ENCODE peak calls at places on chromosome 16, in ten cellular contexts. N is small intestine; K is astrocyte; E is naive thymus-derived CD4-positive, alpha-beta T cell; S is K562; X is HCT116; B is right cardiac atrium; U is CD4-positive, CD25-positive, alpha-beta regulatory T cell; O is uterus; Z is AG04450. L is an unnamed sample. For H3K9me3, the result is how much of the 10 kb centered on the place peaks cover.

GRCh38 chr16:342455-343213 is 9.9 kb downstream of the AXIN1 start:
- DNase-seq in N (no peak), K (no peak), E (no peak), S (peak), X (no peak), B (no peak), U (no peak), O (no peak), Z (no peak), L (no peak)

GRCh38 chr16:86730597-86730996 is 152.2 kb downstream of the FOXL1 start:
- DNase-seq in N (no peak), K (no peak), E (no peak), S (no peak), X (no peak), B (no peak), U (no peak), O (no peak), Z (no peak), L (no peak)

GRCh38 chr16:83037884-83038283 is 411.1 kb downstream of the CDH13 start:
- DNase-seq in N (no peak), K (no peak), E (no peak), S (no peak), X (no peak), B (no peak), U (no peak), O (no peak), Z (no peak), L (no peak)

GRCh38 chr16:85616608-85617311 is 3.6 kb downstream of the GSE1 start:
- DNase-seq in N (peak), K (no peak), E (no peak), S (no peak), X (no peak), B (peak), U (peak), O (no peak), Z (no peak), L (peak)

GRCh38 chr16:11743308-11744074 is 834 bp upstream of the TXNDC11 start:
- DNase-seq in N (peak), K (peak), E (no peak), S (no peak), X (peak), B (peak), U (peak), O (peak), Z (no peak), L (peak)

GRCh38 chr16:53159781-53160436 is 105.1 kb downstream of the CHD9 start:
- DNase-seq in N (peak), K (peak), E (peak), S (peak), X (peak), B (no peak), U (peak), O (peak), Z (peak), L (no peak)

GRCh38 chr16:57533366-57533617 is 3.1 kb downstream of the CCDC102A start:
- DNase-seq in N (no peak), K (no peak), E (no peak), S (no peak), X (no peak), B (no peak), U (no peak), O (peak), Z (no peak), L (peak)

GRCh38 chr16:76796978-76797377 is 394.0 kb upstream of the MON1B start:
- DNase-seq in N (no peak), K (no peak), E (no peak), S (no peak), X (no peak), B (no peak), U (no peak), O (no peak), Z (no peak), L (no peak)

GRCh38 chr16:54359086-54359485 is 72.5 kb upstream of the IRX3 start:
- DNase-seq in N (no peak), K (no peak), E (no peak), S (no peak), X (no peak), B (no peak), U (no peak), O (no peak), Z (no peak), L (no peak)

GRCh38 chr16:85555549-85556455 is 57.3 kb upstream of the GSE1 start:
- DNase-seq in N (peak), K (no peak), E (no peak), S (peak), X (no peak), B (peak), U (peak), O (peak), Z (no peak), L (peak)

GRCh38 chr16:3022697-3023414 is 886 bp downstream of the HCFC1R1 start:
- DNase-seq in N (no peak), K (no peak), E (no peak), S (no peak), X (no peak), B (peak), U (no peak), O (peak), Z (no peak), L (no peak)

GRCh38 chr16:31183432-31184428 is 3.8 kb downstream of the FUS start:
- DNase-seq in N (no peak), K (no peak), E (no peak), S (peak), X (no peak), B (no peak), U (no peak), O (no peak), Z (no peak), L (no peak)

GRCh38 chr16:7597677-7598076 is 265.0 kb downstream of the RBFOX1 start:
- DNase-seq in N (no peak), K (no peak), E (no peak), S (no peak), X (no peak), B (no peak), U (no peak), O (no peak), Z (no peak), L (no peak)

GRCh38 chr16:67165121-67166034 is 833 bp downstream of the HSF4 start:
- DNase-seq in N (no peak), K (no peak), E (no peak), S (peak), X (no peak), B (peak), U (peak), O (no peak), Z (no peak), L (no peak)

GRCh38 chr16:3094289-3095027 is 4.6 kb downstream of the ZSCAN10 start:
- DNase-seq in N (peak), K (no peak), E (peak), S (peak), X (peak), B (no peak), U (peak), O (no peak), Z (no peak), L (no peak)

GRCh38 chr16:70160821-70161220 is 12.8 kb upstream of the CLEC18C start:
- DNase-seq in N (no peak), K (no peak), E (no peak), S (peak), X (no peak), B (no peak), U (no peak), O (no peak), Z (no peak), L (no peak)

GRCh38 chr16:38941-39892 is 14.2 kb downstream of the POLR3K start:
- DNase-seq in N (peak), K (no peak), E (no peak), S (no peak), X (no peak), B (no peak), U (peak), O (no peak), Z (no peak), L (peak)

GRCh38 chr16:13781579-13782338 is 138.2 kb upstream of the ERCC4 start:
- DNase-seq in N (no peak), K (no peak), E (no peak), S (no peak), X (no peak), B (no peak), U (no peak), O (no peak), Z (no peak), L (no peak)

GRCh38 chr16:28304214-28304613 is 11.9 kb downstream of the SBK1 start:
- DNase-seq in N (no peak), K (peak), E (no peak), S (peak), X (no peak), B (no peak), U (no peak), O (no peak), Z (no peak), L (no peak)

GRCh38 chr16:55515110-55515509 is 6.2 kb downstream of the LPCAT2 start:
- DNase-seq in N (no peak), K (peak), E (no peak), S (no peak), X (no peak), B (no peak), U (no peak), O (no peak), Z (no peak), L (no peak)

GRCh38 chr16:13936596-13937081 is 16.7 kb downstream of the ERCC4 start:
- DNase-seq in N (no peak), K (peak), E (no peak), S (no peak), X (no peak), B (peak), U (no peak), O (peak), Z (no peak), L (no peak)

GRCh38 chr16:49464877-49465504 is 91.4 kb downstream of the C16orf78 start:
- DNase-seq in N (no peak), K (no peak), E (peak), S (peak), X (no peak), B (no peak), U (no peak), O (no peak), Z (no peak), L (peak)

GRCh38 chr16:49952386-49952785 is 72.6 kb upstream of the CNEP1R1 start:
- DNase-seq in N (no peak), K (peak), E (no peak), S (no peak), X (peak), B (no peak), U (no peak), O (no peak), Z (no peak), L (no peak)

GRCh38 chr16:54926166-54926838 is 4.4 kb upstream of the IRX5 start:
- DNase-seq in N (no peak), K (peak), E (no peak), S (no peak), X (no peak), B (no peak), U (no peak), O (no peak), Z (no peak), L (no peak)

GRCh38 chr16:19086322-19087199 is 19.1 kb downstream of the COQ7 start:
- DNase-seq in N (peak), K (peak), E (peak), S (peak), X (peak), B (peak), U (peak), O (peak), Z (peak), L (peak)

GRCh38 chr16:67240506-67240905 is 6.8 kb downstream of the FHOD1 start:
- DNase-seq in N (no peak), K (peak), E (no peak), S (no peak), X (no peak), B (no peak), U (no peak), O (no peak), Z (no peak), L (peak)

GRCh38 chr16:16140537-16140936 is 82.8 kb downstream of the ABCC6 start:
- DNase-seq in N (no peak), K (no peak), E (no peak), S (no peak), X (no peak), B (no peak), U (no peak), O (no peak), Z (no peak), L (no peak)

GRCh38 chr16:88646345-88647034 is 4.4 kb downstream of the CYBA start:
- DNase-seq in N (no peak), K (no peak), E (no peak), S (no peak), X (no peak), B (no peak), U (no peak), O (no peak), Z (no peak), L (no peak)

GRCh38 chr16:49921791-49922456 is 66.0 kb upstream of the ZNF423 start:
- DNase-seq in N (peak), K (peak), E (peak), S (peak), X (peak), B (peak), U (peak), O (peak), Z (no peak), L (peak)

GRCh38 chr16:86457621-86458456 is 52.5 kb upstream of the FOXF1 start:
- DNase-seq in N (no peak), K (peak), E (no peak), S (no peak), X (no peak), B (no peak), U (no peak), O (no peak), Z (peak), L (no peak)

GRCh38 chr16:17414421-17414820 is 56.3 kb downstream of the XYLT1 start:
- DNase-seq in N (no peak), K (no peak), E (no peak), S (no peak), X (no peak), B (no peak), U (peak), O (no peak), Z (no peak), L (no peak)

GRCh38 chr16:55653106-55653505 is 2.7 kb upstream of the SLC6A2 start:
- DNase-seq in N (no peak), K (no peak), E (no peak), S (no peak), X (no peak), B (no peak), U (no peak), O (no peak), Z (no peak), L (no peak)

GRCh38 chr16:68563631-68564366 is 24.7 kb downstream of the ZFP90 start:
- DNase-seq in N (no peak), K (no peak), E (no peak), S (no peak), X (no peak), B (no peak), U (peak), O (no peak), Z (no peak), L (no peak)

GRCh38 chr16:68564367-68564985 is 25.4 kb downstream of the ZFP90 start:
- DNase-seq in N (no peak), K (peak), E (no peak), S (no peak), X (no peak), B (no peak), U (peak), O (no peak), Z (no peak), L (no peak)
- H3K9me3 ChIP-seq in N (under half), K (half or more), E (half or more), S (under half), X (half or more), B (under half), U (half or more), O (half or more), Z (half or more), L (half or more)

GRCh38 chr16:25311950-25312349 is 54.3 kb upstream of the ZKSCAN2 start:
- DNase-seq in N (no peak), K (no peak), E (no peak), S (no peak), X (no peak), B (no peak), U (no peak), O (no peak), Z (no peak), L (no peak)
- H3K9me3 ChIP-seq in N (under half), K (under half), E (under half), S (under half), X (under half), B (under half), U (under half), O (under half), Z (under half), L (under half)

GRCh38 chr16:71448274-71448866 is 6.5 kb upstream of the TLE7 start:
- DNase-seq in N (no peak), K (no peak), E (no peak), S (no peak), X (no peak), B (no peak), U (no peak), O (no peak), Z (no peak), L (no peak)
- H3K9me3 ChIP-seq in N (under half), K (half or more), E (half or more), S (under half), X (under half), B (under half), U (half or more), O (half or more), Z (half or more), L (half or more)

DNA sequence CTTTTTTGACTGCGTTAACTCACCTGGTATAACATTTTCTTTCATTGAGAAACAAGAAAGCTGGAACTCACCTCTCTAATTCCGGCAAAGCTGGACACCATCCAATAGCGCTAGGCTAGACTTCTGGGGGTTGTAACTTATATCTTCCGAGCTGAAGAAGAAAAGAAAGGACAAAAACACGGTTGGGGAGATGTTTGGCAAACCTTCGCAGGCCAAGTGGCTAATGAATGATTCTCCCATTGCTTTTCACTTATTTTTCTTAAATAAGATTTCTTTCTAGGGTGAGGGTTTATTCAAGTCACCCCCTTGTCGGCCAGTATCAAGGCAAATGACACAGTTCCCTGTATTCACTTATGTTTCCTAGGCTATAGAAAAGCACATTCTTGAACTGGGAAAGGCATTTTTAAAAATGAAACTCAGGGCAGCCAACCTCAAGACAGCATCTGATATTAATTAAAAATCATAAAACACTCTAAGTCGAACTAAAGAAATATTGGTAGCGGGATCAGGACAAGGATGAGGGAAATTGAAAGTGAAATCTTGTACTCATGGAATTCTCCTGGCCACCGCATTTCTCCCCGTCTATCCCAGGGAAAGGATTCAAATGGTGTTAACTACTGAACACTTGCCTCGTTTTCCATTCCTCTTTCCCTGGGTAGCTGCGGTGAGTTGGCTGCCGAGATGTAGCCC is 95.9 kb upstream of the ZFHX3 start:
- DNase-seq in N (peak), K (no peak), E (no peak), S (no peak), X (no peak), B (no peak), U (no peak), O (peak), Z (no peak), L (no peak)
- H3K9me3 ChIP-seq in N (under half), K (under half), E (under half), S (under half), X (under half), B (under half), U (under half), O (under half), Z (under half), L (under half)

DNA sequence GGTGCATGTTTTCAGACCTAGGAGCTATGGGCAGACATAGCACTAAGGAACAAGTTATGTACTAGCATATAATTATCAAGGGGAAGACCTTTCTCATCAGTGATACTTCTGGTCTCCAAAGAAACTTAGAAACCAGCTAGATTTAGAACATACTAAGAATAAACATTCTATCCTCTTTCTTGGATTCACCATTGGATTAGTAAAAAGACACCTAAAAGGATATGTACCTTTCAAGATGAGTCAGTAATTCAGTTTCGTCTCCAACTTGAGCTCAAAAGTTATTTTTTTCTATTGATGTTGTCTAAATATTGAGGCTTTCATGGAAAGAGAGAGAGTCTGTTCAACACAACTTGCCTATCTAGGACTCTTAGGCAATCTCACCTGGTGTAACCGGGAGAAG is 13.2 kb downstream of the ZNF821 start:
- DNase-seq in N (no peak), K (no peak), E (no peak), S (no peak), X (no peak), B (no peak), U (no peak), O (no peak), Z (no peak), L (no peak)
- H3K9me3 ChIP-seq in N (under half), K (under half), E (under half), S (under half), X (under half), B (under half), U (under half), O (under half), Z (under half), L (under half)

DNA sequence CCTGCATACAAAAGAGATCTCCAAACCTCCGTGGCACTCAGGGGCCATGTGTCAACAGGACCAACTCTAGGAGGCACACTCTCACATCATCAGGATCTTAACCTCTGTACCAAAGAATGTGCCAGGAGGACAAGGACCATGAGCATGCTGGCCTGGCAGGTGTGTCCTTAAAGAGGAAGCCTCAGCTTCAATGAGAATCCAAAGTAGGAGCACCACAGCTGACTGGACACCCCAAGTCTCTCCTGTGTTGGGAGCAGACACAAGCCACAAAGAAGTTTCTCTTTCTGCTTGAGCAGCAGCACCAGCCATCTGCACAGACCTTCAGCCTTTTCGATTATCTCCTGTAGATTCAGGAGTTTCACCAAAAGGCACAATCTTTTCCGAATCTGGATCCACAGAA is 1734.5 kb downstream of the TP53TG3F start:
- DNase-seq in N (no peak), K (no peak), E (no peak), S (no peak), X (no peak), B (no peak), U (no peak), O (no peak), Z (no peak), L (no peak)
- H3K9me3 ChIP-seq in N (under half), K (under half), E (half or more), S (under half), X (under half), B (under half), U (under half), O (under half), Z (half or more), L (under half)

DNA sequence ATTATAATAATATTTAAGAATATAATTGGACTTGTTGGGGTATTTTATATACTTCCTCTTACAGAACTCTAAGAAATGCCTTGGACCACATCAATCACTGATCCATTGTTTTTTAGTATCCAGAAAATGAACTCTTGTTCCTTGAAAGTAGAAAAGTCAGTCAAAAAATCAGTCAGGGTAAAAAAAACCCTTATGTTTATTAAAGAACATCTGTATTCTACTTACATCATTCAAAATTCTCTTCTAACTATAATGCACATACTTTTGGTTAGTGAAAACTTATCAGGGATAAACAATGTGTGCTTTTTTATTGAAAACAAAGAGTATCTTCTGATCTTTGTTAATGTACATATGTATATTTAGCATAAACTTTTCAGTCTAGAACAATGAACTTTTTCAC is 23.5 kb upstream of the CDR2 start:
- DNase-seq in N (no peak), K (no peak), E (no peak), S (no peak), X (no peak), B (no peak), U (no peak), O (no peak), Z (no peak), L (no peak)
- H3K9me3 ChIP-seq in N (under half), K (under half), E (under half), S (under half), X (under half), B (under half), U (under half), O (under half), Z (under half), L (under half)

DNA sequence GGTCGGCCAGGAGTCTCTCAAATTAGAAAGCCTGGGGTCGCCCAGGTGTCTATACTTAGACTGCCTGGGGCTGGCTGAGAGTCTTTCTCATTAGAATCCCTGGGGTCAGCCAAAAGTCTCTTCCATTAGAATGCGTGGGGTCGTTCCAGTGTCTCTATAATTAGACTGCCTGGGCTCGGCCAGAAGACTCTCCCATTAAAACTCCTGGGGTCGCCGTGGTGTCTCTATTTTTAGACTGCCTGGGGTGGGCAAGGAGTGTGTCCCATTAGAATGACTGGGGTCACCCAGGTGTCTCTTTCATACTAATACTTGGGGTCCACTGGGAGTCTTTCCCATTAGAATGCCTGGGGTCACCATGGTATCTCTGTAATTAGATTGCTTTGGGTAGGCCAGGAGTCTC is 2227.7 kb downstream of the TP53TG3F start:
- DNase-seq in N (no peak), K (no peak), E (no peak), S (no peak), X (no peak), B (no peak), U (no peak), O (no peak), Z (no peak), L (no peak)
- H3K9me3 ChIP-seq in N (under half), K (under half), E (half or more), S (under half), X (under half), B (under half), U (under half), O (under half), Z (under half), L (under half)

L was measured in lower lobe of right lung.